ENCODE peak calls at places on chromosomes 5 and 9, in nine cellular contexts. E, S, G, B, J, C, P, V and H are unnamed samples.

GRCh38 chr5:79002374-79002773 is 17.3 kb upstream of the ARSB start:
- DNase-seq in E (no peak), S (no peak), G (no peak), B (no peak), J (no peak), C (no peak), P (no peak), V (peak; percentile 30), H (no peak)

GRCh38 chr5:1174122-1174936 is 27.1 kb upstream of the SLC6A19 start:
- DNase-seq in E (peak; percentile 95), S (peak; percentile 65), G (no peak), B (peak; percentile 86), J (peak; percentile 77), C (peak; percentile 87), P (no peak), V (peak; percentile 68), H (no peak)

GRCh38 chr9:34995288-34996060 is 5.9 kb downstream of the DNAJB5 start:
- DNase-seq in E (no peak), S (no peak), G (no peak), B (no peak), J (peak; percentile 9), C (peak; percentile 42), P (no peak), V (peak; percentile 84), H (peak; percentile 18)

GRCh38 chr5:174935854-174936474 is 211.6 kb downstream of the MSX2 start:
- DNase-seq in E (peak; percentile 53), S (peak; percentile 52), G (no peak), B (peak; percentile 65), J (peak; percentile 51), C (peak; percentile 50), P (no peak), V (peak; percentile 26), H (peak; percentile 55)

GRCh38 chr9:18138676-18139075 is 335.3 kb upstream of the ADAMTSL1 start:
- DNase-seq in E (no peak), S (no peak), G (no peak), B (no peak), J (no peak), C (no peak), P (no peak), V (no peak), H (no peak)

GRCh38 chr5:125140855-125141254 is 394.4 kb upstream of the ZNF608 start:
- DNase-seq in E (peak; percentile 41), S (no peak), G (no peak), B (no peak), J (no peak), C (no peak), P (no peak), V (peak; percentile 88), H (no peak)

GRCh38 chr5:79853676-79854418 is 137.2 kb downstream of the MTX3 start:
- DNase-seq in E (no peak), S (no peak), G (no peak), B (no peak), J (no peak), C (no peak), P (no peak), V (no peak), H (no peak)

GRCh38 chr5:758698-759053 is 25.9 kb downstream of the ZDHHC11B start:
- DNase-seq in E (no peak), S (no peak), G (no peak), B (no peak), J (no peak), C (no peak), P (no peak), V (no peak), H (peak; percentile 42)

GRCh38 chr5:138789771-138790242 is 36.6 kb downstream of the CTNNA1 start:
- DNase-seq in E (peak; percentile 62), S (peak; percentile 35), G (no peak), B (no peak), J (peak; percentile 47), C (no peak), P (no peak), V (peak; percentile 28), H (no peak)